ENCODE peak calls at places on chromosome 15, in four cellular contexts. T, D, R and A are unnamed samples.

GRCh38 chr15:57505949-57506391 is 85.7 kb upstream of the MYZAP start:
- DNase-seq in T (peak), D (no peak), R (no peak), A (no peak)

GRCh38 chr15:89419370-89419984 is 76.9 kb downstream of the RHCG start:
- DNase-seq in T (peak), D (no peak), R (no peak), A (peak)

GRCh38 chr15:30859091-30859874 is 44.4 kb upstream of the FAN1 start:
- DNase-seq in T (no peak), D (no peak), R (no peak), A (no peak)

GRCh38 chr15:78209646-78210348 is 24.6 kb downstream of the ACSBG1 start:
- DNase-seq in T (peak), D (no peak), R (no peak), A (no peak)

GRCh38 chr15:52179278-52180195 is 11.7 kb downstream of the GNB5 start:
- DNase-seq in T (peak), D (peak), R (no peak), A (peak)

GRCh38 chr15:41203395-41203794 is 27.2 kb downstream of the EXD1 start:
- DNase-seq in T (no peak), D (no peak), R (no peak), A (no peak)

GRCh38 chr15:88274534-88275460 is 18.3 kb upstream of the NTRK3 start:
- DNase-seq in T (peak), D (no peak), R (no peak), A (peak)

GRCh38 chr15:101439285-101439919 is 50.1 kb downstream of the PCSK6 start:
- DNase-seq in T (peak), D (no peak), R (no peak), A (no peak)

GRCh38 chr15:57671636-57672035 is 34.9 kb upstream of the POLR2M start:
- DNase-seq in T (no peak), D (no peak), R (no peak), A (no peak)

GRCh38 chr15:96325579-96326331 is 4.7 kb upstream of the NR2F2 start:
- DNase-seq in T (no peak), D (no peak), R (no peak), A (no peak)

GRCh38 chr15:52349062-52349700 is 53.6 kb upstream of the MYO5C start:
- DNase-seq in T (no peak), D (no peak), R (no peak), A (no peak)